ENCODE peak calls at places on chromosome 10, in ten cellular contexts. E is OCI-LY7; S is activated naive CD4-positive, alpha-beta T cell; C is NCI-H1092; U is NCI-H2171; F is activated T-helper 9 cell treated with anti-CD3 and anti-CD28 coated beads, Interleukin-2, amount 50 U/mL, for 16 hours; I is KBM-7; N is GM12865; T is HFFc6; B is iPS-NIHi11. H is an unnamed sample.

GRCh38 chr10:8404721-8405120 is 350.2 kb downstream of the GATA3 start:
- DNase-seq in E (no peak), S (no peak), C (no peak), U (no peak), F (no peak), I (peak), N (peak), T (no peak), B (no peak), H (no peak)

GRCh38 chr10:11488126-11488525 is 123.3 kb downstream of the USP6NL start:
- DNase-seq in E (no peak), S (no peak), C (no peak), U (no peak), F (no peak), I (no peak), N (no peak), T (no peak), B (no peak), H (no peak)

GRCh38 chr10:98038333-98038732 is 7.9 kb upstream of the CRTAC1 start:
- DNase-seq in E (no peak), S (no peak), C (no peak), U (no peak), F (no peak), I (no peak), N (no peak), T (no peak), B (peak), H (no peak)

GRCh38 chr10:63430999-63431356 is 34.8 kb downstream of the JMJD1C start:
- DNase-seq in E (no peak), S (no peak), C (no peak), U (no peak), F (no peak), I (no peak), N (no peak), T (no peak), B (no peak), H (no peak)

GRCh38 chr10:123750901-123751300 is 84.7 kb downstream of the GPR26 start:
- DNase-seq in E (no peak), S (no peak), C (no peak), U (no peak), F (no peak), I (no peak), N (no peak), T (no peak), B (no peak), H (peak)

GRCh38 chr10:118568327-118568848 is 27.1 kb downstream of the PRLHR start:
- DNase-seq in E (peak), S (peak), C (peak), U (peak), F (peak), I (peak), N (peak), T (peak), B (peak), H (no peak)

GRCh38 chr10:46297406-46298204 is 10.8 kb downstream of the ANTXRL start:
- DNase-seq in E (no peak), S (no peak), C (no peak), U (no peak), F (no peak), I (no peak), N (no peak), T (no peak), B (no peak), H (no peak)

GRCh38 chr10:129755075-129756020 is 208.7 kb downstream of the EBF3 start:
- DNase-seq in E (no peak), S (no peak), C (no peak), U (no peak), F (no peak), I (no peak), N (no peak), T (no peak), B (no peak), H (no peak)

GRCh38 chr10:125161570-125162139 is 1.3 kb upstream of the CTBP2 start:
- DNase-seq in E (no peak), S (no peak), C (no peak), U (no peak), F (no peak), I (no peak), N (peak), T (peak), B (peak), H (no peak)

GRCh38 chr10:102411341-102412255 is 7.0 kb downstream of the PSD start:
- DNase-seq in E (no peak), S (no peak), C (no peak), U (no peak), F (no peak), I (no peak), N (no peak), T (no peak), B (no peak), H (peak)

GRCh38 chr10:114825513-114826253 is 4.1 kb downstream of the FHIP2A start:
- DNase-seq in E (no peak), S (no peak), C (no peak), U (no peak), F (no peak), I (no peak), N (peak), T (peak), B (no peak), H (no peak)

GRCh38 chr10:107650939-107651338 is 486.4 kb upstream of the SORCS1 start:
- DNase-seq in E (no peak), S (no peak), C (no peak), U (no peak), F (no peak), I (no peak), N (no peak), T (no peak), B (no peak), H (no peak)

GRCh38 chr10:103493362-103493871 is at the start of gene NEURL1:
- DNase-seq in E (peak), S (no peak), C (peak), U (peak), F (no peak), I (no peak), N (peak), T (no peak), B (peak), H (peak)

GRCh38 chr10:9188022-9188810 is 1133.7 kb downstream of the GATA3 start:
- DNase-seq in E (no peak), S (no peak), C (no peak), U (no peak), F (no peak), I (no peak), N (no peak), T (peak), B (no peak), H (no peak)

GRCh38 chr10:12961416-12961815 is 40.1 kb downstream of the CCDC3 start:
- DNase-seq in E (no peak), S (no peak), C (no peak), U (no peak), F (no peak), I (no peak), N (no peak), T (no peak), B (no peak), H (no peak)

H was measured in posterior cingulate gyrus.